ENCODE peak calls at places on chromosome 21, in five cellular contexts. L, I, H, S and B are unnamed samples.

GRCh38 chr21:44815852-44816628 is 1.8 kb downstream of the SUMO3 start:
- DNase-seq in I (no peak), H (no peak), S (no peak), L (no peak), B (no peak)

GRCh38 chr21:15688016-15688415 is 41.8 kb upstream of the USP25 start:
- DNase-seq in H (no peak), S (no peak), I (no peak), L (no peak), B (no peak)

GRCh38 chr21:42833439-42833815 is 45.9 kb downstream of the WDR4 start:
- DNase-seq in I (peak), S (no peak), H (peak), L (no peak), B (peak)

GRCh38 chr21:40013001-40013735 is 145.9 kb downstream of the PCP4 start:
- DNase-seq in H (no peak), L (no peak), S (no peak), I (no peak), B (no peak)

GRCh38 chr21:34983680-34984086 is 65.4 kb downstream of the RUNX1 start:
- DNase-seq in H (peak), L (no peak), I (peak), S (peak), B (no peak)

GRCh38 chr21:20404915-20405314 is 593.3 kb upstream of the NCAM2 start:
- DNase-seq in I (no peak), S (no peak), H (no peak), L (no peak), B (no peak)

GRCh38 chr21:36544545-36544944 is 64.6 kb upstream of the CLDN14 start:
- DNase-seq in S (no peak), H (no peak), L (no peak), I (no peak), B (no peak)

GRCh38 chr21:25079053-25079452 is 528.2 kb downstream of the MRPL39 start:
- DNase-seq in H (no peak), L (no peak), S (no peak), I (no peak), B (no peak)

GRCh38 chr21:37087188-37087587 is 14.1 kb downstream of the TTC3 start:
- DNase-seq in I (peak), H (no peak), S (no peak), L (no peak), B (no peak)